ENCODE peak calls at places on chromosomes 5 and 9, in ten cellular contexts. P, B, V, J, X, S, E, Z, W and K are unnamed samples. For H3K9me3, the result is how much of the 10 kb centered on the place peaks cover.

GRCh38 chr9:93039976-93040375 is 18.5 kb upstream of the SUSD3 start:
- DNase-seq in P (no peak), B (no peak), V (no peak), J (no peak), X (no peak), S (no peak), E (no peak), Z (no peak), W (no peak), K (no peak)

GRCh38 chr5:84487963-84488362 is 103.3 kb upstream of the EDIL3 start:
- DNase-seq in P (no peak), B (no peak), V (no peak), J (no peak), X (no peak), S (no peak), E (peak), Z (no peak), W (peak), K (no peak)

GRCh38 chr9:108838017-108838416 is 17.8 kb downstream of the ACTL7B start:
- DNase-seq in P (no peak), B (no peak), V (no peak), J (no peak), X (no peak), S (no peak), E (no peak), Z (no peak), W (peak), K (no peak)

GRCh38 chr5:10602031-10602806 is 38.3 kb downstream of the ANKRD33B start:
- DNase-seq in P (no peak), B (no peak), V (no peak), J (no peak), X (no peak), S (no peak), E (no peak), Z (no peak), W (no peak), K (no peak)

GRCh38 chr5:91053733-91054010 is 329.4 kb downstream of the ARRDC3 start:
- DNase-seq in P (no peak), B (no peak), V (no peak), J (no peak), X (no peak), S (no peak), E (peak), Z (no peak), W (no peak), K (no peak)

GRCh38 chr5:168140256-168140655 is 151.2 kb upstream of the WWC1 start:
- DNase-seq in P (no peak), B (no peak), V (no peak), J (no peak), X (no peak), S (no peak), E (no peak), Z (no peak), W (no peak), K (no peak)

GRCh38 chr5:158976035-158976434 is 123.7 kb downstream of the EBF1 start:
- DNase-seq in P (no peak), B (peak), V (no peak), J (no peak), X (no peak), S (no peak), E (no peak), Z (no peak), W (peak), K (no peak)

GRCh38 chr5:58450018-58450417 is 9.9 kb downstream of the PLK2 start:
- DNase-seq in P (no peak), B (no peak), V (no peak), J (no peak), X (no peak), S (no peak), E (no peak), Z (no peak), W (no peak), K (no peak)

GRCh38 chr9:22975921-22976320 is 529.3 kb downstream of the DMRTA1 start:
- DNase-seq in P (no peak), B (peak), V (no peak), J (no peak), X (no peak), S (no peak), E (no peak), Z (no peak), W (peak), K (no peak)

GRCh38 chr9:134917431-134918373 is at the start of gene FCN1:
- DNase-seq in P (no peak), B (no peak), V (no peak), J (no peak), X (no peak), S (no peak), E (no peak), Z (no peak), W (no peak), K (no peak)

GRCh38 chr9:31958572-31958971 is 425.9 kb upstream of the ACO1 start:
- DNase-seq in P (no peak), B (no peak), V (no peak), J (no peak), X (no peak), S (no peak), E (no peak), Z (no peak), W (no peak), K (no peak)

GRCh38 chr9:116662633-116663032 is 24.5 kb upstream of the TRIM32 start:
- DNase-seq in P (no peak), B (no peak), V (no peak), J (no peak), X (no peak), S (no peak), E (no peak), Z (no peak), W (peak), K (no peak)

GRCh38 chr5:138867011-138867410 is 8.1 kb downstream of the LRRTM2 start:
- DNase-seq in P (no peak), B (peak), V (no peak), J (no peak), X (no peak), S (no peak), E (no peak), Z (no peak), W (no peak), K (no peak)

GRCh38 chr9:126692041-126692758 is 78.5 kb downstream of the LMX1B start:
- DNase-seq in P (no peak), B (no peak), V (no peak), J (no peak), X (peak), S (no peak), E (no peak), Z (no peak), W (no peak), K (no peak)

GRCh38 chr5:55413644-55414043 is 105.9 kb downstream of the MTREX start:
- DNase-seq in P (no peak), B (no peak), V (no peak), J (no peak), X (no peak), S (no peak), E (no peak), Z (no peak), W (no peak), K (no peak)

GRCh38 chr5:92544567-92544966 is 1036.5 kb downstream of the NR2F1-AS1 start:
- DNase-seq in P (no peak), B (no peak), V (no peak), J (no peak), X (no peak), S (no peak), E (no peak), Z (no peak), W (peak), K (no peak)

GRCh38 chr5:176816043-176816745 is 5.8 kb downstream of the UNC5A start:
- DNase-seq in P (no peak), B (no peak), V (no peak), J (no peak), X (no peak), S (no peak), E (no peak), Z (no peak), W (no peak), K (no peak)

GRCh38 chr9:35906923-35907699 is 1.1 kb downstream of the HRCT1 start:
- DNase-seq in P (no peak), B (peak), V (peak), J (no peak), X (peak), S (no peak), E (peak), Z (peak), W (peak), K (peak)

GRCh38 chr9:70924380-70924779 is 197.0 kb downstream of the TRPM3 start:
- DNase-seq in P (no peak), B (peak), V (no peak), J (no peak), X (no peak), S (no peak), E (no peak), Z (no peak), W (peak), K (no peak)

GRCh38 chr9:5629312-5630037 is 568 bp downstream of the RIC1 start:
- DNase-seq in P (no peak), B (peak), V (peak), J (peak), X (peak), S (no peak), E (peak), Z (peak), W (no peak), K (peak)

GRCh38 chr9:98149422-98149821 is 30.4 kb upstream of the TRIM14 start:
- DNase-seq in P (no peak), B (no peak), V (no peak), J (no peak), X (no peak), S (no peak), E (no peak), Z (no peak), W (no peak), K (no peak)

GRCh38 chr9:113160571-113160970 is 9.8 kb downstream of the SLC31A2 start:
- DNase-seq in P (no peak), B (no peak), V (no peak), J (no peak), X (no peak), S (no peak), E (no peak), Z (no peak), W (no peak), K (no peak)

GRCh38 chr5:8908055-8908683 is 637.7 kb downstream of the SEMA5A start:
- DNase-seq in P (no peak), B (peak), V (peak), J (no peak), X (no peak), S (no peak), E (no peak), Z (no peak), W (peak), K (peak)

GRCh38 chr5:79853003-79853402 is 138.1 kb downstream of the MTX3 start:
- DNase-seq in P (no peak), B (no peak), V (no peak), J (no peak), X (no peak), S (no peak), E (no peak), Z (no peak), W (no peak), K (no peak)

GRCh38 chr9:19512432-19512831 is 103.6 kb downstream of the ACER2 start:
- DNase-seq in P (no peak), B (no peak), V (no peak), J (no peak), X (no peak), S (no peak), E (no peak), Z (no peak), W (no peak), K (no peak)

GRCh38 chr5:36305571-36306326 is 4.0 kb upstream of the RANBP3L start:
- DNase-seq in P (peak), B (peak), V (peak), J (peak), X (peak), S (no peak), E (peak), Z (peak), W (peak), K (peak)

GRCh38 chr5:120684749-120685415 is 220.8 kb downstream of the PRR16 start:
- DNase-seq in P (no peak), B (no peak), V (no peak), J (no peak), X (no peak), S (no peak), E (no peak), Z (no peak), W (peak), K (no peak)

GRCh38 chr9:82132024-82132423 is 143.5 kb downstream of the SPATA31D1 start:
- DNase-seq in P (no peak), B (no peak), V (no peak), J (no peak), X (no peak), S (no peak), E (no peak), Z (no peak), W (no peak), K (no peak)

GRCh38 chr5:11878846-11879245 is 25.4 kb downstream of the CTNND2 start:
- DNase-seq in P (no peak), B (no peak), V (no peak), J (no peak), X (no peak), S (no peak), E (no peak), Z (no peak), W (no peak), K (no peak)

GRCh38 chr5:32420506-32420905 is 24.0 kb downstream of the ZFR start:
- DNase-seq in P (no peak), B (no peak), V (no peak), J (no peak), X (no peak), S (no peak), E (no peak), Z (no peak), W (peak), K (no peak)

GRCh38 chr5:55226934-55227737 is at the start of gene MCIDAS:
- DNase-seq in P (peak), B (peak), V (peak), J (peak), X (no peak), S (no peak), E (no peak), Z (peak), W (peak), K (peak)

GRCh38 chr5:161846731-161847130 is 1.2 kb upstream of the GABRA1 start:
- DNase-seq in P (no peak), B (no peak), V (no peak), J (no peak), X (no peak), S (no peak), E (no peak), Z (no peak), W (no peak), K (peak)

GRCh38 chr5:139919308-139919707 is 123.7 kb downstream of the PSD2 start:
- DNase-seq in P (no peak), B (no peak), V (no peak), J (no peak), X (no peak), S (no peak), E (no peak), Z (no peak), W (no peak), K (no peak)

GRCh38 chr9:121788686-121789366 is 137.4 kb downstream of the DAB2IP start:
- DNase-seq in P (no peak), B (no peak), V (no peak), J (no peak), X (no peak), S (no peak), E (no peak), Z (no peak), W (no peak), K (peak)

DNA sequence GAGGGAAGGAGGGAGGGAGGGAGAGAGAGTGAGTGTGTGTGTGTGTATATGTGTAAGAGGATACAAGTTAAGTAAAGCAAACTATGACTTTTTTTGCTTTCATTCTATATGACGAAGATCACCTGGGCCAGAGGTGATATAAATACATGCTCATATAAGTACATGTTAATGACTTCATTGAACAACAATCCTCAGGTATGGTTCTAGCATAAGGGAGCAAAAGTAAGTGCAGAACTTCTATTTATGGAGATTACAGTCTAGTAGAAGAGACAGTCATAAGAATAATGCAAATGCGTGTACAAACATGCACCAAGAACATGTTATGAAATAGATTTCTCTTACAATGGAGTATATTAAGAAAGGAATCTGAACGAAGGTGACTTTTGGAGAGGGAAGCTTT is 1804.0 kb downstream of the MAT2B start:
- DNase-seq in P (no peak), B (no peak), V (no peak), J (no peak), X (no peak), S (no peak), E (no peak), Z (no peak), W (no peak), K (no peak)
- TF ChIP-seq CTCF in P (no peak), B (no peak), V (no peak), J (no peak), X (no peak), S (no peak), E (no peak), Z (no peak), W (no peak), K (no peak)

GRCh38 chr9:40909821-40910220 is 218.7 kb downstream of the FOXD4L6 start:
- DNase-seq in P (no peak), B (no peak), V (no peak), J (no peak), X (no peak), S (no peak), E (no peak), Z (no peak), W (no peak), K (no peak)

GRCh38 chr9:40911647-40912046 is 216.8 kb downstream of the FOXD4L6 start:
- DNase-seq in P (no peak), B (no peak), V (no peak), J (no peak), X (no peak), S (no peak), E (no peak), Z (no peak), W (no peak), K (no peak)

GRCh38 chr9:40913096-40913719 is 215.3 kb downstream of the FOXD4L6 start:
- DNase-seq in P (no peak), B (no peak), V (no peak), J (no peak), X (no peak), S (no peak), E (no peak), Z (no peak), W (no peak), K (no peak)

GRCh38 chr9:40907657-40908624 is 220.5 kb downstream of the FOXD4L6 start:
- DNase-seq in P (no peak), B (no peak), V (no peak), J (no peak), X (no peak), S (no peak), E (no peak), Z (no peak), W (no peak), K (no peak)
- H3K9me3 ChIP-seq in P (under half), B (under half), V (half or more), J (under half), X (half or more), S (half or more), E (half or more), Z (under half), W (half or more), K (under half)

DNA sequence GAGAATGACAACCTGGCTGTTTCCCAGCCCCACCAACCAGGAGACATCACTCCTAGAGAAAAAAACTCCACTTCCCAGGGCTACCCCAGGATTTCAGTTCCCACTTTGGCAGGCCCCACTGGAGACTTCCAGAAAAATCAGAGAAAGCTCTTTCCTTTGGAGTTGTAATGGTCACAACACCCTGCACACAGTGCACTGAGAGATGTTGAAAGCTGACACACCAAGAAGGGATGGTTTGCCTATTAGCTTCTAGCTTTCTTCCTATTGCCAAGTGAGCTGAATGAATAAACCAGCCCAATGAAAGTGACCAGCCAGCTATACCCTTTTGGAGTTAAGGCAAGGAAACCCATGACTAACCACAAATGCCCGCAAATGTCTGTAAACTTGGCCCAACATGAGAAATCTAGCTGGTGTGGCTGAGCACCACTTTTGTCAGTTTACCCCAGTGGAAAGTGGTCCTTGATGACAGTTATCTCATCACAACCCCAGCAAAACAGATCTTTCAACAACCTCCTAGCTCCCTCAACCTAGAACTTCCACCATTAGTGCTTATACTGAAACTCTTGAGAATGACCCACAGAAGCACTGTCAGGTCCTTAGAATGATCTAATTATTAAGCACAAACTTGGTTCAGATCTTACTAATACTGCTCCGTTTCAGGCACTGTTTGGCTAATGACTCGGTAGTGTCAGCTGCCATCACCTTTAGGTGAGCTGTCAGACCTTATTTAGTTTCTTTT is 11.3 kb downstream of the IRF1 start:
- DNase-seq in P (no peak), B (no peak), V (no peak), J (no peak), X (peak), S (no peak), E (no peak), Z (no peak), W (no peak), K (no peak)
- TF ChIP-seq POLR2A in P (no peak), B (no peak), V (no peak), J (no peak), X (no peak), S (no peak), E (no peak), Z (no peak), W (no peak), K (no peak)

DNA sequence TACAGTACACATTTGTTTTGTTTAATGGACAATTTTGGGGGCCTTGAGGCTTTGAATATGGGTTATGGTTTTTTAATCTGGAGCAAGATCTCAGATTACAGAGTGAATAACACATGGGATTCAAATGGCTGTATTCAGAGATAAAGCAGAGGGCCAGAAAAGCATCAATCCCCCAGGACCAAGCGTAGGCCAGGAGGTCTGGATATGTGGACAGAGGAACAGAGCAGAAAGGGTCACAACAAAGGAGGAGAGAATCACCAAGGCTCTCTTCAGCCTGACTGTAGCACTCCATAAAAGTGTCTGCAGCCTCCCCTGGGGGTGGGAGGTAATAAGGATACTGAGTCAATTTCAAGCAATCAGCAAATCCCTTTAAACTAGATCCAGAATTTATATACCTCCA is 47.7 kb upstream of the STK32A start:
- DNase-seq in P (no peak), B (no peak), V (no peak), J (no peak), X (no peak), S (no peak), E (no peak), Z (no peak), W (no peak), K (no peak)
- TF ChIP-seq CTCF in P (no peak), B (no peak), V (no peak), J (no peak), X (no peak), S (no peak), E (no peak), Z (no peak), W (no peak), K (no peak)

DNA sequence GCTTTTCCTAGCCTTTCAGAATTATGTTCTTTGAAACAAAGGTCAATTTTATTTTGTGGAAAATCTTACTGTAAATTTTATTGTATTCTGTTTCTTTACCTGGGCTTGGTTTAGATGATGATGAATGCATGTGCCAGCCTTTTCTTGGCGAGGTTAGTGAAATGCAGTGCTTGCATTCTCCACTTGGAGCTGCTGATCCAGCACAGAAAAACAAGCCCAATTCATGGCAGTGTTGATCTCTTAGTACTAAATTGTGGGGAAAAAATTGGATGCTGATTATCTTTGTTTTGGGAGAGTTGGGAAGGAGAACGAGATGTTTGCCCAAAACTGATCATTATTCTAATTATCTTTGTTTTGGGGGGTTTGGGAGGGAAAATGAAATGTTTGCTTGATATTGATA is 3.7 kb downstream of the HABP4 start:
- DNase-seq in P (no peak), B (peak), V (no peak), J (peak), X (no peak), S (no peak), E (no peak), Z (no peak), W (peak), K (peak)
- H3K9me3 ChIP-seq in P (under half), B (under half), V (under half), J (under half), X (under half), S (under half), E (under half), Z (under half), W (under half), K (under half)